ENCODE peak calls at places on chromosomes 12 and 14, in eight cellular contexts. J, O, P, C, Q, X, G and F are unnamed samples.

GRCh38 chr12:112005419-112006395 is 7.3 kb downstream of the TMEM116 start:
- DNase-seq in J (peak; percentile 58), O (peak; percentile 67), P (peak; percentile 58), C (peak; percentile 24), Q (no peak), X (peak; percentile 88), G (no peak), F (no peak)

GRCh38 chr12:51922762-51923505 is 15.6 kb downstream of the ACVRL1 start:
- DNase-seq in J (no peak), O (peak; percentile 55), P (no peak), C (no peak), Q (peak; percentile 84), X (peak; percentile 26), G (peak; percentile 21), F (no peak)

GRCh38 chr14:68842298-68842697 is 49.4 kb upstream of the ZFP36L1 start:
- DNase-seq in J (no peak), O (no peak), P (no peak), C (no peak), Q (peak; percentile 84), X (no peak), G (no peak), F (no peak)

GRCh38 chr12:46410495-46410894 is 37.9 kb upstream of the SLC38A2 start:
- DNase-seq in J (no peak), O (no peak), P (no peak), C (no peak), Q (no peak), X (no peak), G (no peak), F (no peak)

GRCh38 chr12:43444940-43445564 is 107.0 kb downstream of the ADAMTS20 start:
- DNase-seq in J (no peak), O (peak; percentile 51), P (peak; percentile 22), C (peak; percentile 73), Q (no peak), X (peak; percentile 79), G (peak; percentile 4), F (no peak)

GRCh38 chr12:93098077-93098476 is 169.0 kb upstream of the EEA1 start:
- DNase-seq in J (no peak), O (peak; percentile 72), P (peak; percentile 50), C (peak; percentile 63), Q (no peak), X (peak; percentile 92), G (peak; percentile 51), F (peak; percentile 68)

GRCh38 chr12:109840349-109841073 is 7.3 kb upstream of the TRPV4 start:
- DNase-seq in J (no peak), O (no peak), P (no peak), C (peak; percentile 60), Q (no peak), X (peak; percentile 66), G (no peak), F (no peak)

GRCh38 chr12:62190921-62191746 is 69.1 kb upstream of the USP15 start:
- DNase-seq in J (no peak), O (no peak), P (no peak), C (no peak), Q (no peak), X (peak; percentile 66), G (no peak), F (no peak)

GRCh38 chr12:47754881-47755280 is 3.8 kb downstream of the RAPGEF3 start:
- DNase-seq in J (no peak), O (peak; percentile 93), P (no peak), C (no peak), Q (no peak), X (no peak), G (peak; percentile 27), F (no peak)

GRCh38 chr12:123089631-123090353 is 61.1 kb downstream of the PITPNM2 start:
- DNase-seq in J (no peak), O (no peak), P (peak; percentile 61), C (peak; percentile 90), Q (no peak), X (no peak), G (no peak), F (no peak)

GRCh38 chr14:104967144-104967413 is 11.1 kb downstream of the AHNAK2 start:
- DNase-seq in J (no peak), O (no peak), P (no peak), C (no peak), Q (no peak), X (no peak), G (no peak), F (no peak)

GRCh38 chr14:104158827-104159798 is 20.7 kb downstream of the KIF26A start:
- DNase-seq in J (no peak), O (peak; percentile 64), P (peak; percentile 87), C (no peak), Q (no peak), X (no peak), G (no peak), F (no peak)

GRCh38 chr14:94123296-94123695 is 6.1 kb downstream of the IFI27L2 start:
- DNase-seq in J (no peak), O (peak; percentile 15), P (no peak), C (no peak), Q (peak; percentile 50), X (no peak), G (no peak), F (no peak)

GRCh38 chr14:23034498-23035302 is at the start of gene PSMB5:
- DNase-seq in J (peak; percentile 88), O (peak; percentile 91), P (peak; percentile 85), C (peak; percentile 98), Q (peak; percentile 96), X (peak; percentile 98), G (peak; percentile 98), F (peak; percentile 94)

GRCh38 chr12:55037349-55037748 is 17.6 kb downstream of the NEUROD4 start:
- DNase-seq in J (no peak), O (no peak), P (no peak), C (no peak), Q (no peak), X (no peak), G (no peak), F (no peak)

GRCh38 chr14:73719791-73720190 is 5.6 kb upstream of the PNMA1 start:
- DNase-seq in J (no peak), O (no peak), P (no peak), C (no peak), Q (no peak), X (no peak), G (no peak), F (no peak)

GRCh38 chr14:73722581-73722980 is 8.4 kb upstream of the PNMA1 start:
- DNase-seq in J (no peak), O (no peak), P (no peak), C (no peak), Q (no peak), X (no peak), G (no peak), F (no peak)

GRCh38 chr14:73720636-73721035 is 6.5 kb upstream of the PNMA1 start:
- DNase-seq in J (no peak), O (no peak), P (no peak), C (no peak), Q (no peak), X (no peak), G (no peak), F (no peak)

GRCh38 chr14:73719361-73719760 is 5.2 kb upstream of the PNMA1 start:
- DNase-seq in J (no peak), O (no peak), P (no peak), C (no peak), Q (no peak), X (peak; percentile 39), G (no peak), F (no peak)

GRCh38 chr14:73721101-73721821 is 7.1 kb upstream of the PNMA1 start:
- DNase-seq in J (no peak), O (no peak), P (no peak), C (no peak), Q (no peak), X (peak; percentile 78), G (no peak), F (no peak)
- TF ChIP-seq POLR2AphosphoS5 in J (no peak), O (no peak), P (no peak), C (no peak), Q (no peak), X (no peak), G (no peak), F (no peak)

GRCh38 chr14:59243174-59243573 is 54.7 kb downstream of the DAAM1 start:
- DNase-seq in J (no peak), O (no peak), P (no peak), C (no peak), Q (no peak), X (no peak), G (no peak), F (no peak)

GRCh38 chr14:59239030-59239429 is 50.6 kb downstream of the DAAM1 start:
- DNase-seq in J (no peak), O (no peak), P (no peak), C (no peak), Q (no peak), X (no peak), G (no peak), F (no peak)

GRCh38 chr14:59238242-59238641 is 49.8 kb downstream of the DAAM1 start:
- DNase-seq in J (no peak), O (no peak), P (no peak), C (no peak), Q (no peak), X (no peak), G (no peak), F (no peak)

GRCh38 chr14:59236195-59236594 is 47.7 kb downstream of the DAAM1 start:
- DNase-seq in J (no peak), O (no peak), P (no peak), C (no peak), Q (peak; percentile 76), X (no peak), G (no peak), F (no peak)

DNA sequence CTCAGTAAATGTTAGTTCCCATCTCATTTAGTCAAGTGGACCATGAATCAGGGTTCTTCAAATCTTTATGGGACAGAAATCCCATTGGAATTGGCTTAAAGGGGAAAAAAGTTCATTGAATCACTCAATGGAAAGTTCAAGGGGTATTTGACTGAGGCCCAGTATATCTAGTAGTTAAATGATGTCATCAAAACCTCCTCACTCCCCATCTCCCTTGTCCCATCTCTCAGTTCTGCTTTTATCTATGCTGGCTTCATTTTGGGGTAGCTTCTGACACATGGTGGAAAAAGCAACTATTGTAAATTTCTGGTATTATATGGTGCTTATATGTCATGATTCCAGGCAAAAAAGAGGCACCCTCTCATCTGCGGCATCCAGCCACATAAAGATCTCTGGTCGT is 51.9 kb downstream of the DAAM1 start:
- DNase-seq in J (no peak), O (no peak), P (no peak), C (no peak), Q (no peak), X (no peak), G (peak; percentile 45), F (no peak)
- H3K4me1 ChIP-seq in J (no peaks in the 10 kb centered on the region), O (no peaks in the 10 kb centered on the region), P (no peaks in the 10 kb centered on the region), C (no peaks in the 10 kb centered on the region), Q (peaks cover 69% of the 10 kb centered on the region), X (peaks cover 24% of the 10 kb centered on the region), G (peaks cover 22% of the 10 kb centered on the region), F (peaks cover 55% of the 10 kb centered on the region)

GRCh38 chr14:76391981-76392690 is 16.2 kb downstream of the ESRRB start:
- DNase-seq in J (no peak), O (no peak), P (no peak), C (no peak), Q (no peak), X (no peak), G (no peak), F (no peak)
- TF ChIP-seq POLR2AphosphoS5 in J (no peak), O (no peak), P (no peak), C (no peak), Q (no peak), X (no peak), G (no peak), F (no peak)

GRCh38 chr12:27179399-27180214 is 64.5 kb upstream of the STK38L start:
- DNase-seq in J (no peak), O (no peak), P (no peak), C (peak; percentile 74), Q (no peak), X (no peak), G (peak; percentile 96), F (no peak)
- H3K4me1 ChIP-seq in J (no peaks in the 10 kb centered on the region), O (no peaks in the 10 kb centered on the region), P (no peaks in the 10 kb centered on the region), C (peaks cover 41% of the 10 kb centered on the region), Q (peaks cover 48% of the 10 kb centered on the region), X (no peaks in the 10 kb centered on the region), G (peaks cover 37% of the 10 kb centered on the region), F (peaks cover 16% of the 10 kb centered on the region)